ENCODE peak calls at places on chromosome 12, in seven cellular contexts. G is neuronal stem cell, L is H1, N is H9, W is mesendoderm, Z is trophoblast cell, J is mesenchymal stem cell. I is an unnamed sample.

GRCh38 chr12:18861287-18861858 is 123.5 kb downstream of the CAPZA3 start:
- DNase-seq in G (no peak), W (no peak), L (no peak), Z (peak), N (no peak), J (peak), I (peak)

GRCh38 chr12:133217219-133217618 is 18.5 kb downstream of the ANHX start:
- DNase-seq in N (no peak), J (no peak), G (no peak), L (no peak), W (no peak), Z (no peak), I (no peak)

GRCh38 chr12:122421815-122422737 is at the start of gene CLIP1:
- DNase-seq in N (peak), Z (peak), J (peak), G (peak), W (peak), L (peak), I (peak)

GRCh38 chr12:105930612-105931011 is 208.1 kb downstream of the NUAK1 start:
- DNase-seq in W (no peak), J (no peak), L (no peak), Z (no peak), N (no peak), G (no peak), I (no peak)

GRCh38 chr12:12513416-12514006 is 49.2 kb downstream of the DUSP16 start:
- DNase-seq in Z (no peak), W (no peak), L (no peak), G (no peak), N (no peak), J (no peak), I (no peak)

GRCh38 chr12:94731733-94732360 is 81.5 kb upstream of the TMCC3 start:
- DNase-seq in L (no peak), N (no peak), J (no peak), W (peak), Z (peak), G (no peak), I (no peak)

GRCh38 chr12:112854344-112854743 is 52.4 kb upstream of the OAS1 start:
- DNase-seq in W (no peak), N (no peak), G (no peak), J (no peak), Z (no peak), L (no peak), I (no peak)

GRCh38 chr12:75414671-75415070 is 23.8 kb downstream of the GLIPR1L2 start:
- DNase-seq in J (no peak), W (no peak), G (no peak), N (no peak), L (no peak), Z (no peak), I (no peak)

GRCh38 chr12:116266631-116267349 is 10.7 kb downstream of the MED13L start:
- DNase-seq in N (no peak), Z (no peak), W (no peak), J (no peak), L (no peak), G (no peak), I (peak)

GRCh38 chr12:75260316-75260715 is 50.7 kb upstream of the KCNC2 start:
- DNase-seq in L (no peak), Z (no peak), G (no peak), W (no peak), N (no peak), J (peak), I (no peak)

GRCh38 chr12:104576980-104577925 is 120.5 kb downstream of the CHST11 start:
- DNase-seq in Z (no peak), N (no peak), W (no peak), L (no peak), J (peak), G (no peak), I (peak)

GRCh38 chr12:111842556-111843396 is 748 bp downstream of the MAPKAPK5 start:
- DNase-seq in J (peak), G (no peak), Z (peak), L (no peak), W (peak), N (no peak), I (no peak)

GRCh38 chr12:111841236-111841749 is 735 bp upstream of the MAPKAPK5 start:
- DNase-seq in L (no peak), J (no peak), W (no peak), Z (no peak), G (no peak), N (no peak), I (no peak)

GRCh38 chr12:111838353-111838752 is 3.7 kb upstream of the MAPKAPK5 start:
- DNase-seq in N (no peak), L (no peak), G (no peak), Z (no peak), J (no peak), W (peak), I (no peak)

GRCh38 chr12:111841750-111842555 is at the start of gene MAPKAPK5:
- DNase-seq in N (peak), Z (peak), J (peak), G (peak), W (peak), L (peak), I (peak)

DNA sequence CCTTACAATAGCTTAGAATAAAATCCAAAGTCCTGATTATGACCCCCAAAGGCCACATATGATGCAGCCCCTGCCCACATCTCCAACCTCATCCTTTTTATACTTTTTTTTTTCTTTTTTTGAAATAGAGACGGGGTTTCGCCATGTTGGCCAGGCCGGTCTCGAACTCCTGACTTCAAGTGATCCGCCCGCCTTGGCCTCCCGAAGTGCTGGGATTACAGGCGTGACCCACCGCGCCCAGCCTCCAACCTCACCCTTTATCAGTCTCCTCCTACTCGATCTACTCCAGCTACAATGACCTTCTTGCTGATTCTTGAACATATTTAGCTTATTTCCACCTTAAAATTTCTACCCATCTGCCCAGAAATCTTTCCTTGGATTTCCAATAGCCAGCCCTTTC is 1.2 kb upstream of the MAPKAPK5 start:
- DNase-seq in Z (no peak), L (no peak), G (no peak), W (no peak), N (no peak), J (no peak), I (no peak)
- H4K8ac ChIP-seq in Z (peak), L (no peak), G (no peak), W (no peak), N (no peak), J (no peak), I (peak)

DNA sequence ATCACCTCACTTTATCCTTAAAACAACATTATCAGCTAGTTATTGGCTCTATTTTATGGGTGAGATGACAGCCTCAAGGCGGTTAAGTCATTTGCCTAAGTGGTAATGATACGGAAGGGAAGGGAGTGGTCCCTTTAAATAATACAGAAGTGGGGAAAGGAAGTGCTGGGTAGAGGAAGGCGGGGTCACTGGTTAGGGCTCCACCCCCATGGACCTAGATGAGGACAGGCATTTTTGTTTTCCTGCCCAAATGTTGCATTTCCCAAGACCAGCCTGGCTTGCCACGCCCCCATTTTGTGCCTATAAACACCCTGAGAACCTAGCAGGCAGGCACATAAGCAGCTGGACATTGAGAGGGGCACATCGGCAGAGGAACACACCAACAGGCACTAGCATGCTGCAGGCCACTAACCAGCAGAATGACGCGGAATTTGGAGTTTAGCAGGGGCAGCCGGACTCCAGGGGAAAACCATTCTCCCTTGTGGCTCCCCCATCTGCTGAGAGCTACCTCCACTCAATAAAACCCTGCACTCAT is 100.9 kb downstream of the EPS8 start:
- DNase-seq in Z (peak), L (peak), G (no peak), W (no peak), N (peak), J (no peak), I (no peak)
- H4K8ac ChIP-seq in Z (no peak), L (no peak), G (no peak), W (no peak), N (no peak), J (no peak), I (peak)

GRCh38 chr12:69258655-69259054 is 19.3 kb downstream of the CPSF6 start:
- DNase-seq in L (no peak), G (no peak), N (no peak), J (no peak), W (no peak), Z (no peak), I (no peak)
- H4K8ac ChIP-seq in L (peak), G (no peak), N (no peak), J (no peak), W (no peak), Z (no peak), I (no peak)

GRCh38 chr12:50999139-50999538 is 27.0 kb downstream of the SLC11A2 start:
- DNase-seq in W (no peak), J (no peak), N (no peak), L (no peak), G (no peak), Z (peak), I (no peak)
- H4K8ac ChIP-seq in W (no peak), J (no peak), N (no peak), L (no peak), G (no peak), Z (no peak), I (no peak)

DNA sequence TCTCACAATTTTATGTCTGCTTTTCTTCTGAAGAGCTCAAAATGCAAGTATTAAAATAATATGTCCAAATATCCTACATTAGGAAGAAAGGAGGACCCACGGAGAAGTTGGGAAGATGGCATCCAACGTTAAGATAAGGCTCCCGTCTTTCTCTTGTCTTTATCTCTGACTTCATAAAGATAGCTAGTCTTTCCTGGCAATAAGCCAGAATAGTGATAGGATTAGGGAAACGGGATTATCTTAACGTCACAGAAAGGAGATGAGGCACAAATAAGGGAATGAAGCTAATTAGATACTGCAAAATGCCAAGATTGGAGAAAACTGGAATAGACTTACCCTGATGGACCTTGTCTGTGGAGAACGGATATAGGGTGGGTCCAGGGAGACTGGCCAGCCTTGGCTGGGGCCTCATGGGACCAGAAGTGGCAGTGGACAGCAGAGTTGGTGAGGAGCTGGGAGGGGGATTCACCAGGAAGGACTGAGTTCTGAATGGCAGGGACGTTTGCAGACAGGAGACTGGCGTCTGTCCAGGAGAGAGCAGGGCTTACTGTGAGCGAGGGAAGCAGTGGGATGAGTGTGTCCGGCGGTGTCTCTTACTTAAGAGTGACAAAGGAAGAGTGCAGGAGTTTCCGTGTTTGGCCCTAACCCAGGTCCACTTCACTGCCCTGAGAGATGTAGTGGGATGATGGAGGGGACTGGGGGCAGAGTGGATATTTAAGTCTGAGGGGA is 119.9 kb downstream of the CACNA1C start:
- DNase-seq in W (peak), Z (no peak), J (no peak), N (no peak), G (no peak), L (no peak), I (no peak)
- H4K8ac ChIP-seq in W (no peak), Z (no peak), J (peak), N (no peak), G (no peak), L (no peak), I (no peak)

GRCh38 chr12:124784871-124785572 is 78.6 kb downstream of the SCARB1 start:
- DNase-seq in G (no peak), N (no peak), W (no peak), Z (no peak), J (no peak), L (no peak), I (no peak)
- H4K8ac ChIP-seq in G (no peak), N (no peak), W (no peak), Z (no peak), J (no peak), L (no peak), I (no peak)

I was measured in IMR-90.